ENCODE peak calls at places on chromosome 16, in eight cellular contexts. D is activated CD4-positive, alpha-beta T cell treated with anti-CD3 and anti-CD28 coated beads for 24 hours; I is left kidney; K is activated CD4-positive, CD25-positive, alpha-beta regulatory T cell treated with anti-CD3 and anti-CD28 coated beads, Interleukin-2, amount 50 U/mL, for 16 hours; C is stromal cell of bone marrow; Q is astrocyte of the spinal cord; J is transverse colon; F is activated T-cell treated with anti-CD3 and anti-CD28 coated beads, Interleukin-2, amount 50 U/mL, for 48 hours. Y is an unnamed sample.

GRCh38 chr16:67661864-67662652 is 1.3 kb downstream of the PARD6A start:
- DNase-seq in F (no peak), Q (no peak), C (no peak), D (no peak), I (no peak), K (no peak), J (no peak), Y (no peak)

GRCh38 chr16:75329933-75330332 is 78.5 kb upstream of the BCAR1 start:
- DNase-seq in Q (no peak), D (no peak), K (no peak), C (no peak), I (no peak), J (no peak), F (no peak), Y (no peak)

GRCh38 chr16:88505405-88506082 is 52.5 kb downstream of the ZFPM1 start:
- DNase-seq in D (peak), F (peak), C (no peak), K (peak), I (peak), Q (no peak), J (peak), Y (no peak)

GRCh38 chr16:26058326-26058725 is 366.6 kb downstream of the HS3ST4 start:
- DNase-seq in Q (no peak), D (no peak), F (no peak), I (no peak), K (no peak), J (no peak), C (no peak), Y (no peak)

GRCh38 chr16:87841608-87842208 is 27.6 kb downstream of the SLC7A5 start:
- DNase-seq in K (no peak), C (no peak), J (no peak), I (no peak), D (no peak), Q (no peak), F (no peak), Y (no peak)

GRCh38 chr16:84503751-84504395 is 586 bp downstream of the MEAK7 start:
- DNase-seq in C (no peak), K (no peak), J (no peak), F (no peak), D (no peak), Q (no peak), I (no peak), Y (no peak)

GRCh38 chr16:88719267-88719932 is 13.1 kb downstream of the CTU2 start:
- DNase-seq in J (peak), I (no peak), Q (no peak), C (no peak), F (no peak), K (no peak), D (no peak), Y (no peak)

GRCh38 chr16:4966736-4967453 is 8.8 kb downstream of the SEC14L5 start:
- DNase-seq in J (no peak), D (no peak), C (no peak), F (no peak), I (no peak), Q (no peak), K (no peak), Y (no peak)

GRCh38 chr16:56777533-56777932 is 47.6 kb downstream of the NUP93 start:
- DNase-seq in J (no peak), K (no peak), I (no peak), Q (no peak), C (no peak), D (no peak), F (no peak), Y (no peak)

GRCh38 chr16:27463741-27464662 is 62.0 kb downstream of the IL21R start:
- DNase-seq in K (no peak), C (no peak), Q (no peak), D (no peak), J (no peak), F (peak), I (peak), Y (no peak)

GRCh38 chr16:85304337-85304736 is 192.1 kb upstream of the CIBAR2 start:
- DNase-seq in C (no peak), I (no peak), D (no peak), Q (no peak), J (no peak), F (no peak), K (no peak), Y (no peak)

Y was measured in NCI-H1930.